ENCODE peak calls at places on chromosomes 2 and 18, in five cellular contexts. U is mesothelial cell of epicardium, P is cardiac muscle cell, Y is smooth muscle cell of the brain vasculature, Z is globus pallidus. J is an unnamed sample.

GRCh38 chr2:227411320-227411989 is 23.7 kb upstream of the SCYGR1 start:
- DNase-seq in U (no peak), P (peak), Y (no peak), Z (no peak), J (no peak)

GRCh38 chr2:222912117-222912516 is 51.3 kb downstream of the ACSL3 start:
- DNase-seq in Y (no peak), P (peak), U (no peak), Z (peak), J (peak)

GRCh38 chr2:19868705-19869550 is 32.9 kb downstream of the TTC32 start:
- DNase-seq in Z (no peak), U (peak), P (peak), Y (no peak), J (no peak)

GRCh38 chr2:174158003-174158402 is 90.3 kb downstream of the OLA1 start:
- DNase-seq in Y (no peak), U (no peak), Z (peak), P (peak), J (peak)

GRCh38 chr2:236748801-236749200 is 179.2 kb downstream of the ACKR3 start:
- DNase-seq in U (no peak), Y (no peak), P (peak), Z (no peak), J (no peak)

GRCh38 chr2:104046466-104046865 is 807.4 kb upstream of the POU3F3 start:
- DNase-seq in Z (no peak), U (no peak), Y (no peak), P (no peak), J (no peak)

GRCh38 chr2:191869178-191869577 is 22.3 kb upstream of the CAVIN2 start:
- DNase-seq in Z (peak), P (peak), U (no peak), Y (no peak), J (peak)

GRCh38 chr2:142858991-142859390 is 18.5 kb upstream of the KYNU start:
- DNase-seq in Y (no peak), U (no peak), Z (no peak), P (no peak), J (no peak)

GRCh38 chr2:187541086-187542085 is 12.8 kb downstream of the TFPI start:
- DNase-seq in Z (no peak), P (peak), Y (peak), U (no peak), J (peak)

GRCh38 chr18:47677952-47678351 is 252.5 kb downstream of the SMAD2 start:
- DNase-seq in Y (no peak), Z (no peak), P (no peak), U (no peak), J (no peak)

GRCh38 chr2:174051741-174052638 is 86.8 kb upstream of the SP3 start:
- DNase-seq in U (peak), Y (no peak), Z (no peak), P (peak), J (peak)

GRCh38 chr2:102070058-102070642 is 72.4 kb upstream of the IL1R1 start:
- DNase-seq in Y (no peak), P (peak), Z (no peak), U (no peak), J (peak)

J was measured in NCI-H460.